ENCODE peak calls at places on chromosome 12, in nine cellular contexts. M, K, A, S, B, J, Z, O and R are unnamed samples.

GRCh38 chr12:123520567-123521474 is 12.7 kb downstream of the RILPL1 start:
- DNase-seq in M (no peak), A (no peak), Z (no peak), O (no peak), B (no peak), K (no peak), S (no peak), J (no peak), R (no peak)

GRCh38 chr12:98903875-98904274 is 258.8 kb downstream of the APAF1 start:
- DNase-seq in Z (no peak), O (no peak), J (no peak), M (no peak), A (no peak), S (no peak), B (no peak), K (no peak), R (no peak)

GRCh38 chr12:131736807-131737484 is 26.1 kb downstream of the SFSWAP start:
- DNase-seq in J (no peak), B (no peak), S (no peak), Z (peak; percentile 74), M (no peak), O (peak; percentile 68), A (peak; percentile 86), K (peak; percentile 79), R (peak; percentile 46)

GRCh38 chr12:14111230-14111865 is 129.9 kb upstream of the GRIN2B start:
- DNase-seq in B (peak; percentile 37), Z (peak; percentile 2), K (peak; percentile 6), M (no peak), J (no peak), S (no peak), A (no peak), O (no peak), R (no peak)

GRCh38 chr12:65881348-65881961 is 57.2 kb downstream of the HMGA2 start:
- DNase-seq in O (no peak), Z (peak; percentile 47), K (no peak), B (no peak), S (no peak), A (no peak), J (peak; percentile 67), M (peak; percentile 87), R (peak; percentile 32)

GRCh38 chr12:26809611-26810298 is 23.2 kb downstream of the ITPR2 start:
- DNase-seq in M (no peak), A (no peak), K (no peak), O (no peak), J (no peak), B (no peak), Z (no peak), S (no peak), R (no peak)

GRCh38 chr12:4107436-4107878 is 166.1 kb upstream of the CCND2 start:
- DNase-seq in K (peak; percentile 66), S (peak; percentile 21), Z (peak; percentile 54), M (no peak), J (no peak), O (peak; percentile 79), A (peak; percentile 38), B (no peak), R (peak; percentile 18)

GRCh38 chr12:47139010-47139681 is 59.4 kb upstream of the AMIGO2 start:
- DNase-seq in B (no peak), S (no peak), A (no peak), Z (no peak), J (no peak), M (no peak), K (no peak), O (no peak), R (no peak)

GRCh38 chr12:47977046-47977771 is 13.8 kb downstream of the TMEM106C start:
- DNase-seq in B (no peak), S (no peak), Z (no peak), O (no peak), A (no peak), J (no peak), M (no peak), K (no peak), R (no peak)

GRCh38 chr12:122471324-122472226 is 29.2 kb downstream of the ZCCHC8 start:
- DNase-seq in S (no peak), J (no peak), B (peak; percentile 38), O (peak; percentile 56), M (no peak), K (peak; percentile 49), A (no peak), Z (peak; percentile 73), R (no peak)

GRCh38 chr12:21416611-21417121 is 20.8 kb upstream of the PYROXD1 start:
- DNase-seq in J (no peak), S (no peak), O (peak; percentile 4), K (no peak), M (no peak), A (no peak), Z (peak; percentile 80), B (no peak), R (no peak)

GRCh38 chr12:22350817-22351371 is 16.4 kb upstream of the ST8SIA1 start:
- DNase-seq in Z (no peak), A (no peak), O (no peak), K (no peak), S (no peak), J (no peak), M (no peak), B (no peak), R (no peak)